ENCODE peak calls at places on chromosomes 1 and 21, in seven cellular contexts. N is NCI-H2081; G is transverse colon; I is lower leg skin; F is CD4-positive, CD25-positive, alpha-beta regulatory T cell; K is stimulated activated CD8-positive, alpha-beta memory T cell treated with anti-CD3 and anti-CD28 coated beads, Interleukin-4, amount 100 ng/mL, for 24 hours; V is breast epithelium. X is an unnamed sample.

GRCh38 chr21:37071561-37072238 is 1.2 kb downstream of the PIGP start:
- DNase-seq in N (peak; percentile 36), F (no peak), I (peak; percentile 69), V (peak; percentile 72), K (no peak), G (peak; percentile 64), X (peak; percentile 85)

GRCh38 chr1:63854091-63854490 is 80.3 kb downstream of the ROR1 start:
- DNase-seq in G (no peak), V (no peak), I (no peak), K (no peak), F (no peak), N (no peak), X (no peak)

GRCh38 chr21:35226302-35226701 is 177.2 kb upstream of the RUNX1 start:
- DNase-seq in G (no peak), I (no peak), N (no peak), V (peak; percentile 68), F (no peak), K (no peak), X (no peak)

GRCh38 chr1:242205622-242206489 is 207.0 kb upstream of the MAP1LC3C start:
- DNase-seq in G (no peak), K (no peak), I (no peak), F (no peak), N (peak; percentile 18), V (no peak), X (no peak)

GRCh38 chr1:44442791-44443190 is 37.7 kb downstream of the RNF220 start:
- DNase-seq in F (no peak), G (no peak), N (no peak), I (no peak), V (no peak), K (no peak), X (no peak)

GRCh38 chr1:48182441-48182840 is 40.1 kb upstream of the SLC5A9 start:
- DNase-seq in G (no peak), F (no peak), I (no peak), N (no peak), K (no peak), V (no peak), X (no peak)

GRCh38 chr1:89952021-89952995 is 42.6 kb upstream of the ZNF326 start:
- DNase-seq in K (no peak), N (no peak), I (no peak), G (no peak), V (no peak), F (no peak), X (no peak)

GRCh38 chr21:35208810-35209517 is 159.9 kb upstream of the RUNX1 start:
- DNase-seq in F (no peak), V (no peak), K (no peak), G (no peak), N (no peak), I (no peak), X (no peak)

GRCh38 chr1:55249646-55250398 is 34.7 kb upstream of the USP24 start:
- DNase-seq in I (no peak), N (no peak), G (no peak), V (no peak), F (no peak), K (no peak), X (no peak)